ENCODE peak calls at places on chromosomes 13 and 19, in seven cellular contexts. One of them, this sample, is unnamed.

GRCh38 chr13:85700909-85701308 is 98.3 kb downstream of the SLITRK6 start:
- DNase-seq in A549: no peak
- DNase-seq in transverse colon: no peak
- DNase-seq in mesendoderm: no peak
- DNase-seq in CD4-positive, alpha-beta T cell: no peak
- DNase-seq in heart left ventricle: no peak
- DNase-seq in CD8-positive, alpha-beta T cell: no peak
- DNase-seq in this sample: no peak

GRCh38 chr19:4664642-4665041 is 5.5 kb downstream of the MYDGF start:
- DNase-seq in A549: no peak
- DNase-seq in transverse colon: no peak
- DNase-seq in mesendoderm: no peak
- DNase-seq in CD4-positive, alpha-beta T cell: no peak
- DNase-seq in heart left ventricle: no peak
- DNase-seq in CD8-positive, alpha-beta T cell: no peak
- DNase-seq in this sample: no peak

GRCh38 chr19:801030-801860 is 4.0 kb downstream of the PTBP1 start:
- DNase-seq in A549: no peak
- DNase-seq in transverse colon: peak
- DNase-seq in mesendoderm: no peak
- DNase-seq in CD4-positive, alpha-beta T cell: peak
- DNase-seq in heart left ventricle: peak
- DNase-seq in CD8-positive, alpha-beta T cell: peak
- DNase-seq in this sample: no peak

GRCh38 chr13:37870895-37871550 is 1.5 kb upstream of the TRPC4 start:
- DNase-seq in A549: no peak
- DNase-seq in transverse colon: no peak
- DNase-seq in mesendoderm: peak
- DNase-seq in CD4-positive, alpha-beta T cell: no peak
- DNase-seq in heart left ventricle: no peak
- DNase-seq in CD8-positive, alpha-beta T cell: no peak
- DNase-seq in this sample: no peak

GRCh38 chr19:28508666-28509065 is 704.3 kb downstream of the UQCRFS1 start:
- DNase-seq in A549: no peak
- DNase-seq in transverse colon: no peak
- DNase-seq in mesendoderm: no peak
- DNase-seq in CD4-positive, alpha-beta T cell: no peak
- DNase-seq in heart left ventricle: no peak
- DNase-seq in CD8-positive, alpha-beta T cell: no peak
- DNase-seq in this sample: no peak

GRCh38 chr13:91184244-91184926 is 163.1 kb upstream of the MIR17HG start:
- DNase-seq in A549: no peak
- DNase-seq in transverse colon: no peak
- DNase-seq in mesendoderm: no peak
- DNase-seq in CD4-positive, alpha-beta T cell: no peak
- DNase-seq in heart left ventricle: no peak
- DNase-seq in CD8-positive, alpha-beta T cell: no peak
- DNase-seq in this sample: no peak

GRCh38 chr13:30355405-30355741 is 48.0 kb upstream of the KATNAL1 start:
- DNase-seq in A549: no peak
- DNase-seq in transverse colon: no peak
- DNase-seq in mesendoderm: peak
- DNase-seq in CD4-positive, alpha-beta T cell: peak
- DNase-seq in heart left ventricle: no peak
- DNase-seq in CD8-positive, alpha-beta T cell: peak
- DNase-seq in this sample: no peak

GRCh38 chr13:114161644-114162532 is 17.2 kb upstream of the CFAP97D2 start:
- DNase-seq in A549: no peak
- DNase-seq in transverse colon: peak
- DNase-seq in mesendoderm: no peak
- DNase-seq in CD4-positive, alpha-beta T cell: peak
- DNase-seq in heart left ventricle: peak
- DNase-seq in CD8-positive, alpha-beta T cell: no peak
- DNase-seq in this sample: no peak

GRCh38 chr13:70732611-70733010 is 624.4 kb upstream of the KLHL1 start:
- DNase-seq in A549: no peak
- DNase-seq in transverse colon: no peak
- DNase-seq in mesendoderm: no peak
- DNase-seq in CD4-positive, alpha-beta T cell: no peak
- DNase-seq in heart left ventricle: no peak
- DNase-seq in CD8-positive, alpha-beta T cell: no peak
- DNase-seq in this sample: no peak

GRCh38 chr19:55080915-55081772 is 5.5 kb downstream of the EPS8L1 start:
- DNase-seq in A549: peak
- DNase-seq in transverse colon: peak
- DNase-seq in mesendoderm: peak
- DNase-seq in CD4-positive, alpha-beta T cell: peak
- DNase-seq in heart left ventricle: peak
- DNase-seq in CD8-positive, alpha-beta T cell: peak
- DNase-seq in this sample: no peak

GRCh38 chr13:41520699-41521630 is 63.6 kb downstream of the RGCC start:
- DNase-seq in A549: no peak
- DNase-seq in transverse colon: no peak
- DNase-seq in mesendoderm: no peak
- DNase-seq in CD4-positive, alpha-beta T cell: no peak
- DNase-seq in heart left ventricle: no peak
- DNase-seq in CD8-positive, alpha-beta T cell: no peak
- DNase-seq in this sample: no peak

GRCh38 chr19:18700501-18701249 is 17.2 kb downstream of the CRTC1 start:
- DNase-seq in A549: no peak
- DNase-seq in transverse colon: peak
- DNase-seq in mesendoderm: peak
- DNase-seq in CD4-positive, alpha-beta T cell: peak
- DNase-seq in heart left ventricle: peak
- DNase-seq in CD8-positive, alpha-beta T cell: peak
- DNase-seq in this sample: peak

GRCh38 chr13:42056585-42056984 is 8.1 kb downstream of the DGKH start:
- DNase-seq in A549: no peak
- DNase-seq in transverse colon: no peak
- DNase-seq in mesendoderm: no peak
- DNase-seq in CD4-positive, alpha-beta T cell: no peak
- DNase-seq in heart left ventricle: no peak
- DNase-seq in CD8-positive, alpha-beta T cell: no peak
- DNase-seq in this sample: no peak

GRCh38 chr13:80955487-80955886 is 614.6 kb upstream of the SPRY2 start:
- DNase-seq in A549: no peak
- DNase-seq in transverse colon: no peak
- DNase-seq in mesendoderm: no peak
- DNase-seq in CD4-positive, alpha-beta T cell: no peak
- DNase-seq in heart left ventricle: no peak
- DNase-seq in CD8-positive, alpha-beta T cell: no peak
- DNase-seq in this sample: no peak

GRCh38 chr13:111143875-111144540 is 28.9 kb downstream of the ARHGEF7 start:
- DNase-seq in A549: no peak
- DNase-seq in transverse colon: no peak
- DNase-seq in mesendoderm: no peak
- DNase-seq in CD4-positive, alpha-beta T cell: no peak
- DNase-seq in heart left ventricle: no peak
- DNase-seq in CD8-positive, alpha-beta T cell: no peak
- DNase-seq in this sample: no peak

GRCh38 chr13:72585254-72585653 is 142.2 kb downstream of the MZT1 start:
- DNase-seq in A549: no peak
- DNase-seq in transverse colon: no peak
- DNase-seq in mesendoderm: no peak
- DNase-seq in CD4-positive, alpha-beta T cell: no peak
- DNase-seq in heart left ventricle: no peak
- DNase-seq in CD8-positive, alpha-beta T cell: no peak
- DNase-seq in this sample: no peak

GRCh38 chr19:47447470-47448359 is 24.0 kb downstream of the SLC8A2 start:
- DNase-seq in A549: peak
- DNase-seq in transverse colon: peak
- DNase-seq in mesendoderm: peak
- DNase-seq in CD4-positive, alpha-beta T cell: no peak
- DNase-seq in heart left ventricle: no peak
- DNase-seq in CD8-positive, alpha-beta T cell: peak
- DNase-seq in this sample: no peak

GRCh38 chr19:7658219-7658686 is 10.6 kb upstream of the RETN start:
- DNase-seq in A549: no peak
- DNase-seq in transverse colon: peak
- DNase-seq in mesendoderm: peak
- DNase-seq in CD4-positive, alpha-beta T cell: no peak
- DNase-seq in heart left ventricle: no peak
- DNase-seq in CD8-positive, alpha-beta T cell: no peak
- DNase-seq in this sample: no peak

GRCh38 chr19:43648633-43649032 is 9.0 kb upstream of the CADM4 start:
- DNase-seq in A549: no peak
- DNase-seq in transverse colon: no peak
- DNase-seq in mesendoderm: no peak
- DNase-seq in CD4-positive, alpha-beta T cell: no peak
- DNase-seq in heart left ventricle: no peak
- DNase-seq in CD8-positive, alpha-beta T cell: no peak
- DNase-seq in this sample: no peak

GRCh38 chr13:43494206-43494605 is 292.6 kb downstream of the ENOX1 start:
- DNase-seq in A549: no peak
- DNase-seq in transverse colon: no peak
- DNase-seq in mesendoderm: no peak
- DNase-seq in CD4-positive, alpha-beta T cell: no peak
- DNase-seq in heart left ventricle: no peak
- DNase-seq in CD8-positive, alpha-beta T cell: no peak
- DNase-seq in this sample: no peak

GRCh38 chr19:9956956-9957355 is 20.6 kb upstream of the OLFM2 start:
- DNase-seq in A549: no peak
- DNase-seq in transverse colon: no peak
- DNase-seq in mesendoderm: no peak
- DNase-seq in CD4-positive, alpha-beta T cell: no peak
- DNase-seq in heart left ventricle: no peak
- DNase-seq in CD8-positive, alpha-beta T cell: no peak
- DNase-seq in this sample: no peak

GRCh38 chr19:40805258-40805868 is 6.4 kb downstream of the EGLN2 start:
- DNase-seq in A549: no peak
- DNase-seq in transverse colon: peak
- DNase-seq in mesendoderm: no peak
- DNase-seq in CD4-positive, alpha-beta T cell: peak
- DNase-seq in heart left ventricle: no peak
- DNase-seq in CD8-positive, alpha-beta T cell: no peak
- DNase-seq in this sample: no peak

GRCh38 chr13:94188173-94188869 is 291.2 kb downstream of the DCT start:
- DNase-seq in A549: no peak
- DNase-seq in transverse colon: no peak
- DNase-seq in mesendoderm: no peak
- DNase-seq in CD4-positive, alpha-beta T cell: no peak
- DNase-seq in heart left ventricle: no peak
- DNase-seq in CD8-positive, alpha-beta T cell: no peak
- DNase-seq in this sample: no peak